ENCODE peak calls at places on chromosomes 4 and X, in eight cellular contexts. One of them, this sample, is unnamed.
A peak's percentile ranks its signal among the peaks of the same experiment; 100 is the strongest.

GRCh38 chrX:15340867-15341266 is 5.5 kb upstream of the PIGA start:
- DNase-seq in Karpas-422: no peak
- DNase-seq in OCI-LY7: no peak
- DNase-seq in A549: no peak
- DNase-seq in substantia nigra: no peak
- DNase-seq in lung: no peak
- DNase-seq in HCT116: no peak
- DNase-seq in fibroblast of villous mesenchyme: no peak
- DNase-seq in this sample: no peak

GRCh38 chr4:2954358-2955185 is 8.6 kb downstream of the NOP14 start:
- DNase-seq in HCT116: peak; percentile 13
- DNase-seq in fibroblast of villous mesenchyme: no peak
- DNase-seq in Karpas-422: peak; percentile 56
- DNase-seq in substantia nigra: no peak
- DNase-seq in OCI-LY7: peak; percentile 53
- DNase-seq in A549: no peak
- DNase-seq in lung: no peak
- DNase-seq in this sample: no peak

GRCh38 chr4:89158884-89159503 is 47.7 kb downstream of the TIGD2 start:
- DNase-seq in fibroblast of villous mesenchyme: peak; percentile 40
- DNase-seq in A549: peak; percentile 25
- DNase-seq in lung: no peak
- DNase-seq in substantia nigra: no peak
- DNase-seq in HCT116: peak; percentile 43
- DNase-seq in OCI-LY7: peak; percentile 47
- DNase-seq in Karpas-422: peak; percentile 68
- DNase-seq in this sample: no peak

GRCh38 chr4:41360911-41361830 is 104.4 kb downstream of the UCHL1 start:
- DNase-seq in lung: peak; percentile 50
- DNase-seq in substantia nigra: peak; percentile 32
- DNase-seq in Karpas-422: no peak
- DNase-seq in A549: no peak
- DNase-seq in OCI-LY7: no peak
- DNase-seq in fibroblast of villous mesenchyme: peak; percentile 24
- DNase-seq in HCT116: no peak
- DNase-seq in this sample: no peak

GRCh38 chr4:186485621-186486062 is 69.7 kb downstream of the MTNR1A start:
- DNase-seq in A549: no peak
- DNase-seq in HCT116: peak; percentile 23
- DNase-seq in OCI-LY7: no peak
- DNase-seq in fibroblast of villous mesenchyme: no peak
- DNase-seq in substantia nigra: no peak
- DNase-seq in Karpas-422: no peak
- DNase-seq in lung: no peak
- DNase-seq in this sample: no peak

GRCh38 chrX:11533211-11533651 is 132.5 kb downstream of the ARHGAP6 start:
- DNase-seq in fibroblast of villous mesenchyme: peak; percentile 89
- DNase-seq in OCI-LY7: peak; percentile 84
- DNase-seq in A549: peak; percentile 22
- DNase-seq in HCT116: peak; percentile 65
- DNase-seq in Karpas-422: peak; percentile 94
- DNase-seq in lung: no peak
- DNase-seq in substantia nigra: no peak
- DNase-seq in this sample: no peak

GRCh38 chr4:187814737-187815465 is 180.7 kb upstream of the ZFP42 start:
- DNase-seq in OCI-LY7: no peak
- DNase-seq in substantia nigra: no peak
- DNase-seq in A549: no peak
- DNase-seq in Karpas-422: no peak
- DNase-seq in fibroblast of villous mesenchyme: peak; percentile 43
- DNase-seq in lung: peak; percentile 45
- DNase-seq in HCT116: no peak
- DNase-seq in this sample: no peak

GRCh38 chr4:84176061-84176460 is 323.0 kb downstream of the NKX6-1 start:
- DNase-seq in fibroblast of villous mesenchyme: no peak
- DNase-seq in A549: no peak
- DNase-seq in OCI-LY7: no peak
- DNase-seq in HCT116: no peak
- DNase-seq in substantia nigra: no peak
- DNase-seq in lung: no peak
- DNase-seq in Karpas-422: no peak
- DNase-seq in this sample: no peak

GRCh38 chr4:153489856-153490558 is 23.8 kb downstream of the TMEM131L start:
- DNase-seq in lung: no peak
- DNase-seq in fibroblast of villous mesenchyme: no peak
- DNase-seq in OCI-LY7: no peak
- DNase-seq in substantia nigra: no peak
- DNase-seq in HCT116: no peak
- DNase-seq in A549: no peak
- DNase-seq in Karpas-422: no peak
- DNase-seq in this sample: no peak

GRCh38 chr4:119559044-119559647 is 69.5 kb downstream of the PDE5A start:
- DNase-seq in fibroblast of villous mesenchyme: peak; percentile 70
- DNase-seq in A549: peak; percentile 4
- DNase-seq in substantia nigra: no peak
- DNase-seq in lung: no peak
- DNase-seq in OCI-LY7: peak; percentile 41
- DNase-seq in HCT116: peak; percentile 12
- DNase-seq in Karpas-422: peak; percentile 68
- DNase-seq in this sample: no peak

GRCh38 chrX:56563231-56564116 is at the start of gene UBQLN2:
- DNase-seq in fibroblast of villous mesenchyme: peak; percentile 80
- DNase-seq in OCI-LY7: peak; percentile 79
- DNase-seq in HCT116: peak; percentile 31
- DNase-seq in Karpas-422: peak; percentile 89
- DNase-seq in lung: peak; percentile 73
- DNase-seq in A549: no peak
- DNase-seq in substantia nigra: peak; percentile 51
- DNase-seq in this sample: peak; percentile 67

GRCh38 chr4:89797117-89797516 is 39.8 kb downstream of the SNCA start:
- DNase-seq in substantia nigra: no peak
- DNase-seq in fibroblast of villous mesenchyme: no peak
- DNase-seq in OCI-LY7: no peak
- DNase-seq in HCT116: no peak
- DNase-seq in Karpas-422: no peak
- DNase-seq in A549: no peak
- DNase-seq in lung: no peak
- DNase-seq in this sample: no peak

GRCh38 chr4:158314756-158315487 is 104.6 kb downstream of the TMEM144 start:
- DNase-seq in OCI-LY7: no peak
- DNase-seq in substantia nigra: no peak
- DNase-seq in A549: peak; percentile 8
- DNase-seq in fibroblast of villous mesenchyme: peak; percentile 91
- DNase-seq in HCT116: no peak
- DNase-seq in lung: no peak
- DNase-seq in Karpas-422: no peak
- DNase-seq in this sample: no peak

GRCh38 chrX:56788717-56789122 is 59.7 kb downstream of the NBDY start:
- DNase-seq in Karpas-422: no peak
- DNase-seq in OCI-LY7: peak; percentile 25
- DNase-seq in fibroblast of villous mesenchyme: no peak
- DNase-seq in HCT116: no peak
- DNase-seq in A549: no peak
- DNase-seq in substantia nigra: no peak
- DNase-seq in lung: no peak
- DNase-seq in this sample: no peak

GRCh38 chr4:76001760-76002159 is 5.5 kb downstream of the CXCL9 start:
- DNase-seq in Karpas-422: no peak
- DNase-seq in HCT116: no peak
- DNase-seq in substantia nigra: no peak
- DNase-seq in A549: no peak
- DNase-seq in OCI-LY7: no peak
- DNase-seq in fibroblast of villous mesenchyme: no peak
- DNase-seq in lung: no peak
- DNase-seq in this sample: no peak

This sample was measured in breast epithelium.